ENCODE peak calls at places on chromosomes 2 and 18, in five cellular contexts. One of them, this sample, is unnamed.

GRCh38 chr2:10658041-10658913 is 31.5 kb downstream of the NOL10 start:
- DNase-seq in H1: no peak
- DNase-seq in K562: no peak
- DNase-seq in A549: no peak
- DNase-seq in GM12878: no peak
- DNase-seq in this sample: no peak

GRCh38 chr2:15965564-15966019 is 25.2 kb downstream of the MYCN start:
- DNase-seq in H1: no peak
- DNase-seq in K562: no peak
- DNase-seq in A549: no peak
- DNase-seq in GM12878: no peak
- DNase-seq in this sample: no peak

GRCh38 chr2:21406983-21407382 is 283.2 kb downstream of the TDRD15 start:
- DNase-seq in H1: no peak
- DNase-seq in K562: no peak
- DNase-seq in A549: no peak
- DNase-seq in GM12878: no peak
- DNase-seq in this sample: no peak

GRCh38 chr2:226057914-226058313 is 658.4 kb downstream of the NYAP2 start:
- DNase-seq in GM12878: no peak
- DNase-seq in A549: no peak
- DNase-seq in H1: no peak
- DNase-seq in K562: no peak
- DNase-seq in this sample: peak; percentile 73

GRCh38 chr2:164808776-164809175 is 32.8 kb downstream of the COBLL1 start:
- DNase-seq in GM12878: no peak
- DNase-seq in A549: no peak
- DNase-seq in H1: no peak
- DNase-seq in K562: no peak
- DNase-seq in this sample: no peak

GRCh38 chr2:105744091-105744908 is 412 bp upstream of the NCK2 start:
- DNase-seq in GM12878: no peak
- DNase-seq in A549: peak; percentile 36
- DNase-seq in H1: peak; percentile 67
- DNase-seq in K562: peak; percentile 75
- DNase-seq in this sample: peak; percentile 75

GRCh38 chr2:25825238-25825637 is 53.0 kb downstream of the ASXL2 start:
- DNase-seq in A549: no peak
- DNase-seq in K562: no peak
- DNase-seq in H1: no peak
- DNase-seq in GM12878: no peak
- DNase-seq in this sample: peak; percentile 38

GRCh38 chr2:3115301-3116042 is 262.1 kb downstream of the EIPR1 start:
- DNase-seq in K562: no peak
- DNase-seq in GM12878: no peak
- DNase-seq in A549: no peak
- DNase-seq in H1: peak; percentile 33
- DNase-seq in this sample: no peak

GRCh38 chr2:169640104-169640503 is 54.1 kb downstream of the CFAP210 start:
- DNase-seq in K562: no peak
- DNase-seq in GM12878: no peak
- DNase-seq in H1: no peak
- DNase-seq in A549: no peak
- DNase-seq in this sample: no peak

GRCh38 chr18:35876243-35876642 is 96.2 kb upstream of the RMP24 start:
- DNase-seq in GM12878: no peak
- DNase-seq in H1: no peak
- DNase-seq in K562: no peak
- DNase-seq in A549: no peak
- DNase-seq in this sample: no peak

GRCh38 chr2:84899681-84900080 is 5.8 kb upstream of the TMSB10 start:
- DNase-seq in A549: no peak
- DNase-seq in K562: no peak
- DNase-seq in GM12878: no peak
- DNase-seq in H1: no peak
- DNase-seq in this sample: no peak

GRCh38 chr2:170314744-170315447 is 136.9 kb downstream of the MYO3B start:
- DNase-seq in A549: no peak
- DNase-seq in GM12878: no peak
- DNase-seq in H1: no peak
- DNase-seq in K562: no peak
- DNase-seq in this sample: no peak

GRCh38 chr2:48105848-48106247 is 199.6 kb upstream of the FBXO11 start:
- DNase-seq in A549: no peak
- DNase-seq in GM12878: no peak
- DNase-seq in K562: no peak
- DNase-seq in H1: no peak
- DNase-seq in this sample: no peak

GRCh38 chr2:171342014-171342413 is 91.8 kb downstream of the METTL8 start:
- DNase-seq in A549: no peak
- DNase-seq in GM12878: no peak
- DNase-seq in K562: no peak
- DNase-seq in H1: no peak
- DNase-seq in this sample: no peak

GRCh38 chr18:26405190-26405781 is 143.1 kb downstream of the KCTD1 start:
- DNase-seq in H1: no peak
- DNase-seq in GM12878: no peak
- DNase-seq in K562: peak; percentile 16
- DNase-seq in A549: peak; percentile 68
- DNase-seq in this sample: peak; percentile 29

GRCh38 chr18:42306208-42306980 is 351.4 kb downstream of the PIK3C3 start:
- DNase-seq in H1: no peak
- DNase-seq in GM12878: no peak
- DNase-seq in K562: no peak
- DNase-seq in A549: no peak
- DNase-seq in this sample: no peak

GRCh38 chr2:42087137-42087856 is 39.5 kb downstream of the PKDCC start:
- DNase-seq in H1: no peak
- DNase-seq in A549: no peak
- DNase-seq in GM12878: no peak
- DNase-seq in K562: no peak
- DNase-seq in this sample: no peak

GRCh38 chr2:222423632-222424280 is 587 bp upstream of the SGPP2 start:
- DNase-seq in A549: no peak
- DNase-seq in H1: peak; percentile 46
- DNase-seq in K562: no peak
- DNase-seq in GM12878: peak; percentile 82
- DNase-seq in this sample: no peak

GRCh38 chr18:59656488-59656887 is 40.7 kb downstream of the CCBE1 start:
- DNase-seq in A549: no peak
- DNase-seq in H1: no peak
- DNase-seq in GM12878: no peak
- DNase-seq in K562: no peak
- DNase-seq in this sample: no peak

GRCh38 chr2:161233858-161234431 is 73.7 kb downstream of the TANK start:
- DNase-seq in A549: no peak
- DNase-seq in GM12878: no peak
- DNase-seq in H1: no peak
- DNase-seq in K562: no peak
- DNase-seq in this sample: no peak
- H3K4me3 ChIP-seq in A549: no peak overlapping the region
- H3K4me3 ChIP-seq in GM12878: no peak overlapping the region
- H3K4me3 ChIP-seq in H1: no peak overlapping the region
- H3K4me3 ChIP-seq in K562: no peak overlapping the region
- H3K4me3 ChIP-seq in this sample: no peak overlapping the region

GRCh38 chr2:236783417-236784020 is 213.9 kb downstream of the ACKR3 start:
- DNase-seq in GM12878: no peak
- DNase-seq in H1: no peak
- DNase-seq in A549: no peak
- DNase-seq in K562: no peak
- DNase-seq in this sample: no peak

GRCh38 chr2:236785611-236786057 is 216.0 kb downstream of the ACKR3 start:
- DNase-seq in GM12878: no peak
- DNase-seq in A549: no peak
- DNase-seq in K562: no peak
- DNase-seq in H1: no peak
- DNase-seq in this sample: no peak

GRCh38 chr2:236786786-236787185 is 217.2 kb downstream of the ACKR3 start:
- DNase-seq in A549: no peak
- DNase-seq in H1: no peak
- DNase-seq in GM12878: no peak
- DNase-seq in K562: no peak
- DNase-seq in this sample: no peak

GRCh38 chr2:236781933-236782788 is 212.5 kb downstream of the ACKR3 start:
- DNase-seq in A549: no peak
- DNase-seq in K562: no peak
- DNase-seq in GM12878: no peak
- DNase-seq in H1: no peak
- DNase-seq in this sample: no peak

DNA sequence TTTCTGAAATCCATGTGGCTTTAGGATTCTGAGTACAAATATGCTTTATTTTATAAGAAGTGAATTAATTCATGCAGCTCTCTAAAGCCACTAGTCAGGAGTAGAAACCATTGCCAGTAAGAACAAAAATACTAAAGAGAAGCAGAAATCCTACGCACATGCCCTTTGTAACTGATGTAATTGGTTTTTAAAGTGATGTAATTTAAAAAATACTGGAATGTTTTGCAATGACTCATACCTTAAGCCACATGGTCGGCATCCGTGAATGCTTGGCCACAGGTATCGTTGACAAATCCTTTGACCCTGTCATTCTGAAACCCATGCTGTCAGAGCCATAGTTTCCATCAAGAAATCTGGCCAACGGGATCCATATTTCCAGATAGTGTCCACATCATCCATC is 213.3 kb downstream of the ACKR3 start:
- DNase-seq in A549: peak; percentile 31
- DNase-seq in H1: no peak
- DNase-seq in GM12878: no peak
- DNase-seq in K562: no peak
- DNase-seq in this sample: no peak
- TF ChIP-seq POLR2A in A549: no peak
- TF ChIP-seq POLR2A in H1: no peak
- TF ChIP-seq POLR2A in GM12878: no peak
- TF ChIP-seq POLR2A in K562: no peak
- TF ChIP-seq POLR2A in this sample: no peak

GRCh38 chr2:210752532-210752931 is 196.1 kb downstream of the CPS1 start:
- DNase-seq in K562: no peak
- DNase-seq in H1: no peak
- DNase-seq in GM12878: no peak
- DNase-seq in A549: no peak
- DNase-seq in this sample: no peak

GRCh38 chr2:210756821-210757220 is 200.4 kb downstream of the CPS1 start:
- DNase-seq in H1: no peak
- DNase-seq in K562: no peak
- DNase-seq in A549: no peak
- DNase-seq in GM12878: no peak
- DNase-seq in this sample: no peak

DNA sequence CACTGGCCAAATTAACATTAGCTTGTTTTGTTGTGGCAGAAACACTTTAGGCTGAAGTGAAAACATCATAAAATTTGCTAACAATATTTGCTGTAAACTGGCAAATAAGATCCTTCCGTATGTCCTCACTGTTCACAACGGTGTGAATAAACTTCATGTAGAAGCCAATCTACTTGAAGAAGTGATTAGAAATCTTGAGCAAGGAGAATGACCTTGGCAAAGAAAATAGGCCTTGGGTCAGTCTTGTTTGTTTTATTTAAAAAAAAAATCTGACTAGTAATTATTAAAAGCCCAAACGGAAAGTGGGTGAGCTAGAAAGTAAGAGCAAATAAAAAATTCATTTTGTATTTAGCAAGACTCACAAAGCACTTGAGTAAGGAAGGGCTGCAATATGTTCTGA is 197.0 kb downstream of the CPS1 start:
- DNase-seq in K562: no peak
- DNase-seq in GM12878: no peak
- DNase-seq in A549: no peak
- DNase-seq in H1: no peak
- DNase-seq in this sample: no peak
- TF ChIP-seq MAX in K562: no peak
- TF ChIP-seq MAX in GM12878: no peak
- TF ChIP-seq MAX in A549: no peak
- TF ChIP-seq MAX in H1: no peak
- TF ChIP-seq MAX in this sample: no peak

GRCh38 chr2:68363731-68364130 is 1.4 kb upstream of the PLEK start:
- DNase-seq in GM12878: no peak
- DNase-seq in K562: no peak
- DNase-seq in A549: no peak
- DNase-seq in H1: no peak
- DNase-seq in this sample: no peak

GRCh38 chr2:68367918-68368656 is 3.0 kb downstream of the PLEK start:
- DNase-seq in GM12878: no peak
- DNase-seq in K562: no peak
- DNase-seq in A549: no peak
- DNase-seq in H1: no peak
- DNase-seq in this sample: peak; percentile 91

GRCh38 chr2:68365087-68365486 is at the start of gene PLEK:
- DNase-seq in K562: no peak
- DNase-seq in A549: no peak
- DNase-seq in H1: no peak
- DNase-seq in GM12878: no peak
- DNase-seq in this sample: peak; percentile 98

GRCh38 chr2:68368657-68369339 is 3.7 kb downstream of the PLEK start:
- DNase-seq in H1: no peak
- DNase-seq in GM12878: no peak
- DNase-seq in K562: no peak
- DNase-seq in A549: peak; percentile 27
- DNase-seq in this sample: peak; percentile 52

GRCh38 chr2:68366083-68366560 is 1.0 kb downstream of the PLEK start:
- DNase-seq in H1: no peak
- DNase-seq in K562: no peak
- DNase-seq in GM12878: no peak
- DNase-seq in A549: no peak
- DNase-seq in this sample: peak; percentile 75
- H3K4me3 ChIP-seq in H1: no peak overlapping the region
- H3K4me3 ChIP-seq in K562: no peak overlapping the region
- H3K4me3 ChIP-seq in GM12878: peak overlapping the region; percentile 84
- H3K4me3 ChIP-seq in A549: no peak overlapping the region
- H3K4me3 ChIP-seq in this sample: peak overlapping the region; percentile 98